ENCODE peak calls at places on chromosomes 3 and 15, in nine cellular contexts. N is DMS153; U is activated T-cell treated with anti-CD3 and anti-CD28 coated beads for 4 hours; B is stimulated activated CD8-positive, alpha-beta memory T cell treated with anti-CD3 and anti-CD28 coated beads, Interleukin-15, amount 100 ng/mL, for 4 hours; D is hypothalamus; F is stimulated activated naive CD8-positive, alpha-beta T cell treated with anti-CD3 and anti-CD28 coated beads, Interleukin-15, amount 100 ng/mL, for 72 hours; L is mucosa of descending colon; O is natural killer cell treated with Interleukin-12 subunit alpha and Interleukin-12 subunit beta and Interleukin-15 and Interleukin-18, amount 100 ng/mL, for 72 hours; W is left ventricle myocardium superior. M is an unnamed sample.
A peak's percentile ranks its signal among the peaks of the same experiment; 100 is the strongest.

GRCh38 chr3:50632450-50632849 is 15.5 kb downstream of the MAPKAPK3 start:
- DNase-seq in L (no peak), U (no peak), W (no peak), O (no peak), F (peak; percentile 22), N (no peak), B (no peak), D (no peak), M (no peak)

GRCh38 chr3:50100956-50101845 is 12.5 kb downstream of the RBM5 start:
- DNase-seq in F (no peak), U (no peak), W (no peak), B (no peak), N (no peak), O (no peak), D (no peak), L (no peak), M (peak; percentile 26)

GRCh38 chr3:160055659-160056058 is 67.0 kb downstream of the IL12A start:
- DNase-seq in D (no peak), W (no peak), U (no peak), B (no peak), O (no peak), N (no peak), F (no peak), L (no peak), M (no peak)

GRCh38 chr3:128698211-128699011 is 27.6 kb upstream of the RAB7A start:
- DNase-seq in B (no peak), N (peak; percentile 15), L (peak; percentile 68), F (peak; percentile 27), O (no peak), U (no peak), D (no peak), W (peak; percentile 72), M (peak; percentile 5)

GRCh38 chr3:10941972-10942371 is 50.6 kb upstream of the SLC6A1 start:
- DNase-seq in U (no peak), B (no peak), D (no peak), W (no peak), F (peak; percentile 20), N (no peak), O (no peak), L (no peak), M (no peak)

GRCh38 chr15:74175271-74176191 is 2.0 kb downstream of the ISLR start:
- DNase-seq in D (no peak), N (no peak), F (no peak), O (no peak), L (no peak), B (no peak), W (peak; percentile 24), U (no peak), M (no peak)

GRCh38 chr3:49689046-49689886 is at the start of the genes MST1 and RNF123:
- DNase-seq in L (peak; percentile 93), U (peak; percentile 86), B (peak; percentile 82), W (peak; percentile 96), D (no peak), N (no peak), F (peak; percentile 93), O (peak; percentile 93), M (peak; percentile 87)

GRCh38 chr3:37463163-37463562 is 288.8 kb upstream of the LRRFIP2 start:
- DNase-seq in U (no peak), D (no peak), B (no peak), N (no peak), L (no peak), F (no peak), O (no peak), W (no peak), M (no peak)

GRCh38 chr3:141278196-141279073 is 46.8 kb downstream of the PXYLP1 start:
- DNase-seq in F (no peak), D (no peak), N (no peak), O (no peak), L (no peak), U (no peak), B (no peak), W (no peak), M (peak; percentile 22)

GRCh38 chr3:59731909-59732308 is 682.1 kb upstream of the CFAP20DC start:
- DNase-seq in U (no peak), F (peak; percentile 26), O (no peak), L (no peak), W (no peak), B (no peak), N (no peak), D (no peak), M (no peak)

GRCh38 chr3:50971487-50971924 is 296.8 kb downstream of the DOCK3 start:
- DNase-seq in D (no peak), F (peak; percentile 53), O (peak; percentile 61), N (peak; percentile 67), L (no peak), W (no peak), B (no peak), U (peak; percentile 43), M (peak; percentile 51)

GRCh38 chr3:173253471-173253870 is 112.4 kb upstream of the SPATA16 start:
- DNase-seq in B (no peak), N (no peak), W (no peak), D (no peak), U (no peak), O (no peak), F (no peak), L (no peak), M (no peak)

GRCh38 chr3:37985637-37986320 is 4.8 kb upstream of the VILL start:
- DNase-seq in W (peak; percentile 60), N (no peak), L (peak; percentile 78), D (no peak), B (no peak), F (no peak), O (no peak), U (no peak), M (no peak)

GRCh38 chr3:58341376-58341775 is 8.7 kb downstream of the PXK start:
- DNase-seq in B (no peak), U (no peak), F (no peak), N (no peak), L (no peak), D (no peak), O (no peak), W (no peak), M (no peak)

GRCh38 chr15:28935316-28935715 is 49.5 kb downstream of the APBA2 start:
- DNase-seq in F (peak; percentile 73), D (no peak), N (no peak), W (no peak), B (peak; percentile 25), O (peak; percentile 79), U (peak; percentile 32), L (no peak), M (no peak)

GRCh38 chr15:75349851-75350588 is 3.2 kb downstream of the NEIL1 start:
- DNase-seq in W (peak; percentile 39), L (peak; percentile 66), O (peak; percentile 94), D (no peak), B (peak; percentile 46), F (peak; percentile 92), U (peak; percentile 37), N (no peak), M (no peak)

GRCh38 chr3:11535207-11535960 is 108.3 kb downstream of the VGLL4 start:
- DNase-seq in B (no peak), L (no peak), D (no peak), F (no peak), U (no peak), O (no peak), W (no peak), N (no peak), M (no peak)

GRCh38 chr3:5141760-5142159 is 19.7 kb downstream of the ARL8B start:
- DNase-seq in D (no peak), L (no peak), B (no peak), O (no peak), U (no peak), W (no peak), F (no peak), N (no peak), M (no peak)

GRCh38 chr15:51806123-51806522 is 23.3 kb upstream of the TMOD3 start:
- DNase-seq in W (no peak), O (no peak), L (no peak), B (no peak), D (no peak), N (no peak), U (no peak), F (no peak), M (no peak)

GRCh38 chr15:68617001-68617400 is 38.2 kb downstream of the CORO2B start:
- DNase-seq in B (no peak), N (no peak), L (no peak), D (no peak), O (no peak), F (no peak), W (no peak), U (no peak), M (no peak)